ENCODE peak calls at places on chromosomes 5 and 9, in ten cellular contexts. One of them, this sample, is unnamed.
A peak's percentile ranks its signal among the peaks of the same experiment; 100 is the strongest.

GRCh38 chr9:121901616-121902015 is 191.5 kb downstream of the TTLL11 start:
- DNase-seq in RWPE2: no peak
- DNase-seq in CD8-positive, alpha-beta T cell: no peak
- DNase-seq in dorsolateral prefrontal cortex: no peak
- DNase-seq in mesothelial cell of epicardium: no peak
- DNase-seq in fibroblast of the aortic adventitia: peak; percentile 34
- DNase-seq in ovary: no peak
- DNase-seq in GM20000: no peak
- DNase-seq in fibroblast of lung: peak; percentile 53
- DNase-seq in HFF-Myc: no peak
- DNase-seq in this sample: no peak

GRCh38 chr9:128556915-128557634 is 4.7 kb downstream of the SPTAN1 start:
- DNase-seq in GM20000: no peak
- DNase-seq in CD8-positive, alpha-beta T cell: no peak
- DNase-seq in dorsolateral prefrontal cortex: no peak
- DNase-seq in mesothelial cell of epicardium: no peak
- DNase-seq in fibroblast of the aortic adventitia: no peak
- DNase-seq in RWPE2: no peak
- DNase-seq in ovary: no peak
- DNase-seq in HFF-Myc: no peak
- DNase-seq in fibroblast of lung: no peak
- DNase-seq in this sample: no peak

GRCh38 chr5:3794611-3795010 is 199.0 kb downstream of the IRX1 start:
- DNase-seq in HFF-Myc: no peak
- DNase-seq in ovary: no peak
- DNase-seq in fibroblast of lung: no peak
- DNase-seq in GM20000: no peak
- DNase-seq in dorsolateral prefrontal cortex: no peak
- DNase-seq in fibroblast of the aortic adventitia: no peak
- DNase-seq in RWPE2: no peak
- DNase-seq in mesothelial cell of epicardium: no peak
- DNase-seq in CD8-positive, alpha-beta T cell: no peak
- DNase-seq in this sample: no peak

GRCh38 chr5:170070556-170071412 is 34.9 kb upstream of the FOXI1 start:
- DNase-seq in dorsolateral prefrontal cortex: peak; percentile 17
- DNase-seq in mesothelial cell of epicardium: peak; percentile 52
- DNase-seq in fibroblast of the aortic adventitia: peak; percentile 49
- DNase-seq in fibroblast of lung: peak; percentile 36
- DNase-seq in CD8-positive, alpha-beta T cell: no peak
- DNase-seq in GM20000: no peak
- DNase-seq in ovary: peak; percentile 38
- DNase-seq in HFF-Myc: no peak
- DNase-seq in RWPE2: no peak
- DNase-seq in this sample: no peak

GRCh38 chr5:156200938-156201792 is 125.8 kb upstream of the SGCD start:
- DNase-seq in dorsolateral prefrontal cortex: no peak
- DNase-seq in ovary: no peak
- DNase-seq in GM20000: no peak
- DNase-seq in HFF-Myc: no peak
- DNase-seq in fibroblast of lung: no peak
- DNase-seq in RWPE2: no peak
- DNase-seq in mesothelial cell of epicardium: no peak
- DNase-seq in CD8-positive, alpha-beta T cell: no peak
- DNase-seq in fibroblast of the aortic adventitia: no peak
- DNase-seq in this sample: no peak

GRCh38 chr9:127033059-127033458 is 89.4 kb downstream of the ANGPTL2 start:
- DNase-seq in HFF-Myc: no peak
- DNase-seq in GM20000: no peak
- DNase-seq in fibroblast of lung: no peak
- DNase-seq in RWPE2: no peak
- DNase-seq in mesothelial cell of epicardium: no peak
- DNase-seq in fibroblast of the aortic adventitia: no peak
- DNase-seq in CD8-positive, alpha-beta T cell: no peak
- DNase-seq in ovary: no peak
- DNase-seq in dorsolateral prefrontal cortex: no peak
- DNase-seq in this sample: no peak

GRCh38 chr5:79229357-79230174 is 6.4 kb upstream of the JMY start:
- DNase-seq in fibroblast of lung: peak; percentile 30
- DNase-seq in RWPE2: no peak
- DNase-seq in mesothelial cell of epicardium: no peak
- DNase-seq in HFF-Myc: peak; percentile 44
- DNase-seq in CD8-positive, alpha-beta T cell: no peak
- DNase-seq in ovary: no peak
- DNase-seq in fibroblast of the aortic adventitia: peak; percentile 57
- DNase-seq in GM20000: peak; percentile 48
- DNase-seq in dorsolateral prefrontal cortex: no peak
- DNase-seq in this sample: no peak

GRCh38 chr5:147434049-147434448 is 75.8 kb downstream of the DPYSL3 start:
- DNase-seq in HFF-Myc: no peak
- DNase-seq in fibroblast of the aortic adventitia: no peak
- DNase-seq in ovary: no peak
- DNase-seq in mesothelial cell of epicardium: no peak
- DNase-seq in fibroblast of lung: no peak
- DNase-seq in RWPE2: no peak
- DNase-seq in dorsolateral prefrontal cortex: no peak
- DNase-seq in CD8-positive, alpha-beta T cell: no peak
- DNase-seq in GM20000: no peak
- DNase-seq in this sample: no peak

DNA sequence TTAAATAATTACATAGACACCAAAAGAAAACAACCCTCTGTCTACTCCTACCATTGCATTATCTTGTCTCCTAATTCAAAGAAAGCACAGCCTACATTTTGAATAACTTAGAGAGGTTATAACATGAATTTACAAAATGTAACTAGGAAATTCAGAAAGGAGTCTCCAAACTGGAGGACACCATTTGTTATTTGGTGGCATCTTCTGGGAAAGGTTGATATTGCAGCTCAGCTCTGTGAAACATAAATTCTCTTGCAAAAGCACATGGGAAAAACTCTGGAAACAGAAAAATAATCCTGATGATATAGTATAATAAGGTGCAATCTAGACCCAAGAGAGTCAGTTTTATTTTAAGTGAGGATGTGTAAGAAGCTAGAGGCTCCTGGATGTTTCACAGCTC is 215.3 kb downstream of the MLLT3 start:
- DNase-seq in RWPE2: no peak
- DNase-seq in fibroblast of lung: no peak
- DNase-seq in dorsolateral prefrontal cortex: no peak
- DNase-seq in HFF-Myc: no peak
- DNase-seq in CD8-positive, alpha-beta T cell: no peak
- DNase-seq in GM20000: no peak
- DNase-seq in mesothelial cell of epicardium: no peak
- DNase-seq in fibroblast of the aortic adventitia: no peak
- DNase-seq in ovary: no peak
- DNase-seq in this sample: no peak
- TF ChIP-seq CTCF in RWPE2: peak; percentile 13
- TF ChIP-seq CTCF in fibroblast of lung: peak; percentile 14
- TF ChIP-seq CTCF in dorsolateral prefrontal cortex: no peak
- TF ChIP-seq CTCF in HFF-Myc: no peak
- TF ChIP-seq CTCF in CD8-positive, alpha-beta T cell: no peak
- TF ChIP-seq CTCF in GM20000: no peak
- TF ChIP-seq CTCF in mesothelial cell of epicardium: no peak
- TF ChIP-seq CTCF in fibroblast of the aortic adventitia: no peak
- TF ChIP-seq CTCF in ovary: no peak
- TF ChIP-seq CTCF in this sample: no peak

GRCh38 chr9:137069508-137070071 is 767 bp downstream of the SAPCD2 start:
- DNase-seq in GM20000: peak; percentile 41
- DNase-seq in RWPE2: no peak
- DNase-seq in mesothelial cell of epicardium: no peak
- DNase-seq in fibroblast of the aortic adventitia: no peak
- DNase-seq in fibroblast of lung: no peak
- DNase-seq in HFF-Myc: no peak
- DNase-seq in CD8-positive, alpha-beta T cell: no peak
- DNase-seq in dorsolateral prefrontal cortex: no peak
- DNase-seq in ovary: no peak
- DNase-seq in this sample: no peak

GRCh38 chr9:137070201-137070905 is at the start of gene SAPCD2:
- DNase-seq in RWPE2: peak; percentile 88
- DNase-seq in ovary: peak; percentile 76
- DNase-seq in mesothelial cell of epicardium: peak; percentile 71
- DNase-seq in CD8-positive, alpha-beta T cell: peak; percentile 75
- DNase-seq in GM20000: peak; percentile 96
- DNase-seq in fibroblast of the aortic adventitia: peak; percentile 76
- DNase-seq in HFF-Myc: peak; percentile 56
- DNase-seq in dorsolateral prefrontal cortex: peak; percentile 86
- DNase-seq in fibroblast of lung: peak; percentile 83
- DNase-seq in this sample: peak; percentile 45

GRCh38 chr9:137070906-137071275 is 534 bp upstream of the SAPCD2 start:
- DNase-seq in GM20000: peak; percentile 51
- DNase-seq in CD8-positive, alpha-beta T cell: no peak
- DNase-seq in HFF-Myc: no peak
- DNase-seq in mesothelial cell of epicardium: no peak
- DNase-seq in fibroblast of lung: no peak
- DNase-seq in dorsolateral prefrontal cortex: peak; percentile 87
- DNase-seq in fibroblast of the aortic adventitia: no peak
- DNase-seq in ovary: no peak
- DNase-seq in RWPE2: no peak
- DNase-seq in this sample: no peak

GRCh38 chr9:137068539-137069507 is 1.5 kb downstream of the SAPCD2 start:
- DNase-seq in fibroblast of lung: no peak
- DNase-seq in RWPE2: no peak
- DNase-seq in dorsolateral prefrontal cortex: no peak
- DNase-seq in fibroblast of the aortic adventitia: no peak
- DNase-seq in HFF-Myc: no peak
- DNase-seq in mesothelial cell of epicardium: no peak
- DNase-seq in CD8-positive, alpha-beta T cell: no peak
- DNase-seq in GM20000: no peak
- DNase-seq in ovary: no peak
- DNase-seq in this sample: no peak

GRCh38 chr9:137071282-137071681 is 925 bp upstream of the SAPCD2 start:
- DNase-seq in GM20000: no peak
- DNase-seq in dorsolateral prefrontal cortex: no peak
- DNase-seq in CD8-positive, alpha-beta T cell: no peak
- DNase-seq in RWPE2: no peak
- DNase-seq in mesothelial cell of epicardium: no peak
- DNase-seq in fibroblast of lung: no peak
- DNase-seq in ovary: no peak
- DNase-seq in fibroblast of the aortic adventitia: no peak
- DNase-seq in HFF-Myc: no peak
- DNase-seq in this sample: no peak
- TF ChIP-seq CTCF in GM20000: no peak
- TF ChIP-seq CTCF in dorsolateral prefrontal cortex: no peak
- TF ChIP-seq CTCF in CD8-positive, alpha-beta T cell: no peak
- TF ChIP-seq CTCF in RWPE2: no peak
- TF ChIP-seq CTCF in mesothelial cell of epicardium: no peak
- TF ChIP-seq CTCF in fibroblast of lung: no peak
- TF ChIP-seq CTCF in ovary: no peak
- TF ChIP-seq CTCF in fibroblast of the aortic adventitia: no peak
- TF ChIP-seq CTCF in HFF-Myc: no peak
- TF ChIP-seq CTCF in this sample: no peak

GRCh38 chr9:89613912-89614311 is 9.1 kb downstream of the GADD45G start:
- DNase-seq in mesothelial cell of epicardium: no peak
- DNase-seq in HFF-Myc: no peak
- DNase-seq in fibroblast of lung: no peak
- DNase-seq in dorsolateral prefrontal cortex: no peak
- DNase-seq in ovary: no peak
- DNase-seq in RWPE2: no peak
- DNase-seq in fibroblast of the aortic adventitia: no peak
- DNase-seq in GM20000: no peak
- DNase-seq in CD8-positive, alpha-beta T cell: no peak
- DNase-seq in this sample: no peak

GRCh38 chr9:89616411-89616810 is 11.6 kb downstream of the GADD45G start:
- DNase-seq in mesothelial cell of epicardium: no peak
- DNase-seq in fibroblast of lung: no peak
- DNase-seq in ovary: no peak
- DNase-seq in CD8-positive, alpha-beta T cell: no peak
- DNase-seq in dorsolateral prefrontal cortex: no peak
- DNase-seq in GM20000: no peak
- DNase-seq in RWPE2: no peak
- DNase-seq in HFF-Myc: no peak
- DNase-seq in fibroblast of the aortic adventitia: no peak
- DNase-seq in this sample: no peak

GRCh38 chr9:89617978-89618377 is 13.2 kb downstream of the GADD45G start:
- DNase-seq in HFF-Myc: no peak
- DNase-seq in ovary: no peak
- DNase-seq in CD8-positive, alpha-beta T cell: no peak
- DNase-seq in dorsolateral prefrontal cortex: no peak
- DNase-seq in mesothelial cell of epicardium: no peak
- DNase-seq in fibroblast of lung: no peak
- DNase-seq in GM20000: no peak
- DNase-seq in fibroblast of the aortic adventitia: no peak
- DNase-seq in RWPE2: no peak
- DNase-seq in this sample: no peak

GRCh38 chr9:89614319-89614892 is 9.6 kb downstream of the GADD45G start:
- DNase-seq in ovary: no peak
- DNase-seq in dorsolateral prefrontal cortex: no peak
- DNase-seq in fibroblast of lung: peak; percentile 17
- DNase-seq in HFF-Myc: no peak
- DNase-seq in CD8-positive, alpha-beta T cell: no peak
- DNase-seq in RWPE2: no peak
- DNase-seq in GM20000: no peak
- DNase-seq in mesothelial cell of epicardium: no peak
- DNase-seq in fibroblast of the aortic adventitia: no peak
- DNase-seq in this sample: no peak

DNA sequence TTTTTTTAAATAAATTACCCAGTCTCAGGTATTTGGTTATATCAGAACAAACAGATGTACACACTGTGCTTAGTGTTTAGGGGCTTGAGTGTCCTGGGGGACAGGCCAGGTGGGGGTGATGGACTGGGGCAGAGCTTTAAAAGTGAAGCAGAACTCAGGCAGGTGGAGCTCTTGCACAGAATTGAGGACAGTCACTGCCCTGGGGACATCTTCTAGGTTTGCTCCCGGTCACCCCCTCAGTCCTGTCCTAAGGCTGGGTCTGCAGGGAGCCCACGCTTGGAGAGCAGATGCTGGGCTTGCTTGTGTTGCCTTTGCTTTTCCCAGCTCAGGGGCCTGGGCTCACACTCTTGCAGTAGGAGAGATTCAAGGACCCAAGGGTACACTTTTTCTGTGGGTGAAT is 10.8 kb downstream of the GADD45G start:
- DNase-seq in dorsolateral prefrontal cortex: no peak
- DNase-seq in fibroblast of lung: no peak
- DNase-seq in mesothelial cell of epicardium: no peak
- DNase-seq in HFF-Myc: no peak
- DNase-seq in GM20000: no peak
- DNase-seq in ovary: no peak
- DNase-seq in CD8-positive, alpha-beta T cell: no peak
- DNase-seq in fibroblast of the aortic adventitia: no peak
- DNase-seq in RWPE2: no peak
- DNase-seq in this sample: no peak
- TF ChIP-seq CTCF in dorsolateral prefrontal cortex: no peak
- TF ChIP-seq CTCF in fibroblast of lung: no peak
- TF ChIP-seq CTCF in mesothelial cell of epicardium: no peak
- TF ChIP-seq CTCF in HFF-Myc: no peak
- TF ChIP-seq CTCF in GM20000: no peak
- TF ChIP-seq CTCF in ovary: no peak
- TF ChIP-seq CTCF in CD8-positive, alpha-beta T cell: no peak
- TF ChIP-seq CTCF in fibroblast of the aortic adventitia: no peak
- TF ChIP-seq CTCF in RWPE2: no peak
- TF ChIP-seq CTCF in this sample: no peak

DNA sequence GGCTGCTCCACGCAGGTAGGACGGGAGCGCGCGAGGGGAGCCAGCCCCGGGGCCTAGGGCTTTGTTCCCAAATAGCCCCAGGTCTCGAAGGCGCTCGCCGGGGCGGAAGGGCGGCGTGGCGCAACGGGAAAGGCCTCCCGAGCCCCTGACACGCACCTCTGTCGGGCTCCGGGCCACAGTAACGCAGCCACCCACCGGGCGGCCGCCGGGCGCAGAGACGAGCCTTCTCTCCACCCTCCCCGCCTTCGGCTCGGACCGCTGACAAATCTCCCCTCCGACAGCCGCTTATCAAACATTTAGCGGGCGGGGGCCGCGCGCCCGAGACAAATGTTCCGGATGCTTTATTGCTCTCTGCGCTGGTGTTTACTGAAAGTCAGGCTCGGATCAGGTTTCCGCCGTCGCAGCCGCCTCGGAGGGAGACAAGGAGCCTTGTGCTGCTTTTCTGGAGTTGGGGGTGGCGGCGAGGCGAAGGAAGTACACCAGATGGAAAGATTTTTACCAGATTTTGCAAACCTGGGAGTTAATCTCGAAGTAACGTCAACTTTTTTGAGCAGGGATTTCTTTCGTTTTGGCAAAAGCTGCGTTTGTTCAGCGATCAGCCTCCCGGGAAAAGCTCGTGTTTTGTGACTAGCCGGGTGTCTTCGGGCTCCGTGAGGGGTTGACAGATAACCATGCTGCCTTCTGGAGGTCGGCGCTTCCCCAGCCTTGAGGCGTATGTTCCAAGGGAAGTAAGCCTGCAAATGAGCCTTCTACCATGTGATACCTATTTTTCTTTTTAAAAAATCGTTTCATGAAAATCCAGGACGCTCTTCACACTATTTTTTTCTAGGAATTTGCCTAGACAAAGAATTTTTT is 956 bp downstream of the RGMB start:
- DNase-seq in fibroblast of lung: peak; percentile 75
- DNase-seq in HFF-Myc: no peak
- DNase-seq in GM20000: peak; percentile 66
- DNase-seq in ovary: peak; percentile 72
- DNase-seq in mesothelial cell of epicardium: peak; percentile 47
- DNase-seq in RWPE2: peak; percentile 66
- DNase-seq in CD8-positive, alpha-beta T cell: peak; percentile 49
- DNase-seq in fibroblast of the aortic adventitia: peak; percentile 66
- DNase-seq in dorsolateral prefrontal cortex: peak; percentile 33
- DNase-seq in this sample: peak; percentile 34
- TF ChIP-seq CTCF in fibroblast of lung: no peak
- TF ChIP-seq CTCF in HFF-Myc: no peak
- TF ChIP-seq CTCF in GM20000: no peak
- TF ChIP-seq CTCF in ovary: no peak
- TF ChIP-seq CTCF in mesothelial cell of epicardium: no peak
- TF ChIP-seq CTCF in RWPE2: peak; percentile 17
- TF ChIP-seq CTCF in CD8-positive, alpha-beta T cell: no peak
- TF ChIP-seq CTCF in fibroblast of the aortic adventitia: no peak
- TF ChIP-seq CTCF in dorsolateral prefrontal cortex: no peak
- TF ChIP-seq CTCF in this sample: no peak

This sample was measured in omental fat pad.